ENCODE peak calls at places on chromosomes 6 and 20, in five cellular contexts. N, I, D, M and C are unnamed samples.

GRCh38 chr6:1039191-1039590 is 272.7 kb upstream of the FOXQ1 start:
- DNase-seq in N (peak), I (no peak), D (no peak), M (no peak), C (no peak)

GRCh38 chr6:84762941-84763396 is 1.4 kb downstream of the TBX18 start:
- DNase-seq in N (no peak), I (no peak), D (no peak), M (no peak), C (no peak)

GRCh38 chr20:38260378-38261053 is at the start of gene KIAA1755:
- DNase-seq in N (no peak), I (no peak), D (peak), M (no peak), C (no peak)

GRCh38 chr6:78505178-78505577 is 362.2 kb upstream of the IRAK1BP1 start:
- DNase-seq in N (no peak), I (no peak), D (no peak), M (no peak), C (no peak)

GRCh38 chr6:38973178-38974057 is 75.2 kb upstream of the GLP1R start:
- DNase-seq in N (peak), I (no peak), D (peak), M (peak), C (no peak)

GRCh38 chr6:7108964-7109836 is 1.4 kb downstream of the RREB1 start:
- DNase-seq in N (no peak), I (peak), D (peak), M (peak), C (peak)

GRCh38 chr6:154768280-154768679 is 35.1 kb downstream of the SCAF8 start:
- DNase-seq in N (no peak), I (no peak), D (no peak), M (no peak), C (no peak)

GRCh38 chr20:19779634-19780033 is 21.6 kb downstream of the RIN2 start:
- DNase-seq in N (no peak), I (no peak), D (no peak), M (no peak), C (no peak)

GRCh38 chr6:29723666-29724588 is 693 bp downstream of the HLA-F start:
- DNase-seq in N (no peak), I (peak), D (peak), M (peak), C (peak)

GRCh38 chr6:43405354-43405753 is 22.0 kb upstream of the ABCC10 start:
- DNase-seq in N (no peak), I (peak), D (no peak), M (no peak), C (no peak)

GRCh38 chr6:4114123-4114522 is 21.3 kb downstream of the ECI2 start:
- DNase-seq in N (no peak), I (no peak), D (no peak), M (no peak), C (no peak)

GRCh38 chr20:44691424-44692423 is 23.4 kb upstream of the CCN5 start:
- DNase-seq in N (no peak), I (no peak), D (peak), M (no peak), C (no peak)

GRCh38 chr6:52328721-52329120 is 33.2 kb upstream of the PAQR8 start:
- DNase-seq in N (no peak), I (no peak), D (no peak), M (no peak), C (no peak)

GRCh38 chr20:2984956-2985661 is 58.3 kb upstream of the GNRH2 start:
- DNase-seq in N (peak), I (no peak), D (no peak), M (peak), C (no peak)

GRCh38 chr6:165573671-165574070 is 89.4 kb downstream of the PDE10A start:
- DNase-seq in N (no peak), I (peak), D (peak), M (no peak), C (no peak)